ENCODE peak calls at places on chromosome 19, in four cellular contexts. W, V, Q and I are unnamed samples.

GRCh38 chr19:2721570-2722540 is 683 bp upstream of the DIRAS1 start:
- DNase-seq in W (no peak), V (no peak), Q (no peak), I (no peak)

GRCh38 chr19:50718255-50719118 is 1.1 kb downstream of the SHANK1 start:
- DNase-seq in W (no peak), V (peak; percentile 31), Q (no peak), I (no peak)

GRCh38 chr19:8355631-8356402 is 8.1 kb upstream of the ANGPTL4 start:
- DNase-seq in W (no peak), V (no peak), Q (peak; percentile 81), I (no peak)

GRCh38 chr19:45553464-45553863 is 31.1 kb downstream of the OPA3 start:
- DNase-seq in W (no peak), V (no peak), Q (no peak), I (no peak)

GRCh38 chr19:31338069-31338767 is 11.0 kb downstream of the TSHZ3 start:
- DNase-seq in W (no peak), V (no peak), Q (peak; percentile 81), I (no peak)

GRCh38 chr19:13817615-13818371 is 22.6 kb downstream of the ZSWIM4 start:
- DNase-seq in W (no peak), V (no peak), Q (no peak), I (no peak)

GRCh38 chr19:1450735-1451669 is 1.1 kb downstream of the APC2 start:
- DNase-seq in W (no peak), V (no peak), Q (no peak), I (no peak)

GRCh38 chr19:47417746-47418594 is 1.4 kb downstream of the MEIS3 start:
- DNase-seq in W (no peak), V (no peak), Q (no peak), I (no peak)

GRCh38 chr19:15372891-15373301 is 6.7 kb downstream of the AKAP8 start:
- DNase-seq in W (no peak), V (no peak), Q (no peak), I (no peak)

GRCh38 chr19:6604906-6605305 is 14.0 kb upstream of the CD70 start:
- DNase-seq in W (no peak), V (no peak), Q (peak; percentile 23), I (no peak)

GRCh38 chr19:55543567-55543966 is 1.8 kb downstream of the SBK3 start:
- DNase-seq in W (no peak), V (no peak), Q (no peak), I (no peak)

GRCh38 chr19:45852145-45852750 is 10.7 kb downstream of the SYMPK start:
- DNase-seq in W (no peak), V (no peak), Q (no peak), I (no peak)

GRCh38 chr19:54392078-54392477 is 23.2 kb upstream of the TTYH1 start:
- DNase-seq in W (no peak), V (no peak), Q (no peak), I (no peak)

GRCh38 chr19:3397266-3398022 is 31.1 kb downstream of the NFIC start:
- DNase-seq in W (no peak), V (no peak), Q (no peak), I (no peak)

GRCh38 chr19:18464646-18465045 is 26.7 kb upstream of the ISYNA1 start:
- DNase-seq in W (peak; percentile 32), V (no peak), Q (peak; percentile 88), I (no peak)

GRCh38 chr19:19475845-19476828 is 39.2 kb downstream of the TSSK6 start:
- DNase-seq in W (peak; percentile 8), V (no peak), Q (no peak), I (no peak)

GRCh38 chr19:7242601-7243258 is 51.5 kb downstream of the INSR start:
- DNase-seq in W (peak; percentile 89), V (no peak), Q (no peak), I (no peak)

GRCh38 chr19:46404039-46404883 is 9.1 kb downstream of the CCDC8 start:
- DNase-seq in W (peak; percentile 79), V (no peak), Q (peak; percentile 72), I (no peak)

GRCh38 chr19:2461751-2462634 is 5.2 kb upstream of the LMNB2 start:
- DNase-seq in W (peak; percentile 68), V (peak; percentile 33), Q (no peak), I (peak; percentile 41)

GRCh38 chr19:39188960-39189359 is 7.8 kb upstream of the NCCRP1 start:
- DNase-seq in W (no peak), V (no peak), Q (no peak), I (no peak)